ENCODE peak calls at places on chromosomes 2 and 18, in ten cellular contexts. F, G, B, U, Q, H, C, T, Y and O are unnamed samples.

GRCh38 chr2:155099784-155100183 is 401.3 kb downstream of the KCNJ3 start:
- DNase-seq in G (no peak), Y (no peak), B (no peak), U (no peak), F (no peak), C (no peak), Q (peak), H (no peak), T (peak), O (no peak)

GRCh38 chr2:45707034-45707433 is 55.6 kb downstream of the PRKCE start:
- DNase-seq in G (no peak), B (no peak), Q (no peak), Y (no peak), U (no peak), T (no peak), C (no peak), H (no peak), F (no peak), O (no peak)

GRCh38 chr18:11176416-11176815 is 27.0 kb upstream of the PIEZO2 start:
- DNase-seq in G (no peak), U (no peak), T (peak), F (no peak), C (no peak), B (no peak), H (no peak), Y (no peak), Q (no peak), O (no peak)

GRCh38 chr2:48435909-48436308 is 94.0 kb upstream of the STON1 start:
- DNase-seq in Q (no peak), F (no peak), T (no peak), G (no peak), B (no peak), H (no peak), C (no peak), Y (no peak), U (no peak), O (no peak)

GRCh38 chr2:207126724-207127314 is 38.9 kb downstream of the KLF7 start:
- DNase-seq in H (no peak), F (no peak), T (peak), Y (no peak), U (no peak), Q (no peak), B (no peak), G (no peak), C (no peak), O (no peak)

GRCh38 chr2:120638450-120638849 is 97.2 kb upstream of the GLI2 start:
- DNase-seq in U (no peak), Q (peak), B (no peak), T (no peak), G (peak), H (no peak), Y (no peak), F (no peak), C (no peak), O (no peak)

GRCh38 chr18:28766027-28766426 is 589.1 kb upstream of the CDH2 start:
- DNase-seq in U (no peak), B (no peak), G (no peak), Q (no peak), F (no peak), T (no peak), H (no peak), Y (no peak), C (no peak), O (no peak)

GRCh38 chr2:149857344-149857743 is 269.8 kb upstream of the MMADHC start:
- DNase-seq in G (no peak), C (no peak), U (no peak), Y (no peak), T (peak), H (no peak), F (no peak), B (no peak), Q (no peak), O (no peak)

GRCh38 chr18:58254873-58255511 is 211.0 kb downstream of the NEDD4L start:
- DNase-seq in B (no peak), G (no peak), Y (no peak), Q (peak), T (no peak), C (no peak), U (no peak), H (no peak), F (no peak), O (no peak)

GRCh38 chr2:239779592-239779983 is 245.6 kb downstream of the NDUFA10 start:
- DNase-seq in Y (no peak), F (no peak), U (no peak), C (no peak), B (no peak), G (peak), Q (no peak), H (no peak), T (no peak), O (no peak)

GRCh38 chr2:126898636-126899035 is at the start of gene TEX51:
- DNase-seq in H (no peak), F (no peak), B (no peak), C (no peak), Y (no peak), T (no peak), Q (peak), G (peak), U (no peak), O (no peak)

GRCh38 chr2:40230717-40231300 is 221.1 kb downstream of the SLC8A1 start:
- DNase-seq in Q (no peak), T (peak), C (no peak), U (no peak), F (no peak), B (no peak), Y (no peak), H (no peak), G (no peak), O (no peak)

GRCh38 chr2:178674122-178674521 is 133.1 kb downstream of the TTN start:
- DNase-seq in T (no peak), C (no peak), U (no peak), Q (no peak), H (no peak), B (no peak), Y (no peak), G (no peak), F (no peak), O (no peak)

GRCh38 chr2:180743412-180743811 is 237.0 kb upstream of the UBE2E3 start:
- DNase-seq in G (no peak), F (no peak), U (no peak), C (no peak), Y (no peak), B (no peak), T (no peak), H (no peak), Q (no peak), O (no peak)

GRCh38 chr2:230779141-230779523 is 66.5 kb downstream of the CAB39 start:
- DNase-seq in T (no peak), F (no peak), B (no peak), C (no peak), Y (no peak), U (no peak), Q (no peak), H (no peak), G (no peak), O (no peak)

GRCh38 chr2:100741880-100742814 is 77.8 kb upstream of the NPAS2 start:
- DNase-seq in Q (no peak), F (no peak), U (no peak), G (no peak), Y (no peak), B (no peak), C (no peak), H (no peak), T (peak), O (no peak)

GRCh38 chr2:234763051-234763909 is 188.5 kb upstream of the SH3BP4 start:
- DNase-seq in Y (no peak), T (peak), G (no peak), B (no peak), H (no peak), C (no peak), F (no peak), U (no peak), Q (no peak), O (no peak)

GRCh38 chr2:114496959-114497358 is 54.5 kb downstream of the DPP10 start:
- DNase-seq in G (no peak), B (no peak), H (no peak), C (no peak), U (no peak), Q (no peak), T (no peak), F (no peak), Y (no peak), O (no peak)

GRCh38 chr18:23547806-23548205 is 38.5 kb downstream of the NPC1 start:
- DNase-seq in Q (no peak), G (no peak), C (no peak), F (no peak), T (peak), H (no peak), U (no peak), Y (no peak), B (no peak), O (no peak)

GRCh38 chr2:37387143-37387835 is 42.9 kb downstream of the QPCT start:
- DNase-seq in T (peak), Q (no peak), B (no peak), H (no peak), Y (no peak), G (no peak), C (no peak), F (no peak), U (no peak), O (no peak)

GRCh38 chr2:64609229-64609994 is 44.3 kb downstream of the SERTAD2 start:
- DNase-seq in C (peak), Y (no peak), B (no peak), U (peak), F (no peak), G (peak), Q (peak), T (peak), H (peak), O (no peak)

GRCh38 chr2:178220814-178221213 is 26.5 kb downstream of the OSBPL6 start:
- DNase-seq in Y (no peak), U (no peak), Q (no peak), B (no peak), T (no peak), G (no peak), H (no peak), F (no peak), C (no peak), O (no peak)

GRCh38 chr18:72847771-72848170 is 20.0 kb downstream of the NETO1 start:
- DNase-seq in C (no peak), Q (no peak), Y (no peak), G (no peak), F (no peak), H (no peak), T (no peak), U (no peak), B (no peak), O (no peak)

GRCh38 chr2:96933528-96933927 is 52.9 kb downstream of the FAM178B start:
- DNase-seq in F (peak), Q (no peak), Y (no peak), G (no peak), U (no peak), T (no peak), C (no peak), H (no peak), B (no peak), O (no peak)

GRCh38 chr18:12652861-12653401 is 5.0 kb downstream of the SPIRE1 start:
- DNase-seq in Y (no peak), G (no peak), Q (no peak), T (peak), U (no peak), F (no peak), C (no peak), H (no peak), B (no peak), O (no peak)

GRCh38 chr2:16291731-16292550 is 351.6 kb downstream of the MYCN start:
- DNase-seq in B (no peak), Y (no peak), F (no peak), U (no peak), G (no peak), T (no peak), Q (no peak), H (no peak), C (no peak), O (no peak)

GRCh38 chr2:129092871-129093385 is 774.3 kb upstream of the HS6ST1 start:
- DNase-seq in H (no peak), U (no peak), G (no peak), C (no peak), Q (no peak), T (no peak), F (peak), B (no peak), Y (no peak), O (no peak)

GRCh38 chr18:61998957-61999356 is 106.2 kb upstream of the RNF152 start:
- DNase-seq in Y (no peak), T (peak), Q (no peak), H (no peak), G (no peak), B (no peak), F (no peak), C (no peak), U (no peak), O (no peak)

GRCh38 chr2:235535423-235536130 is 41.7 kb downstream of the AGAP1 start:
- DNase-seq in F (no peak), U (no peak), G (peak), T (no peak), H (no peak), Y (no peak), C (no peak), B (no peak), Q (no peak), O (peak)

GRCh38 chr2:18299423-18300212 is 260.8 kb downstream of the RDH14 start:
- DNase-seq in C (no peak), G (no peak), Q (peak), H (no peak), F (no peak), B (no peak), U (no peak), Y (peak), T (peak), O (no peak)

GRCh38 chr2:8833863-8834262 is 3.5 kb downstream of the KIDINS220 start:
- DNase-seq in Q (no peak), C (no peak), F (no peak), U (no peak), Y (no peak), T (no peak), B (no peak), G (no peak), H (no peak), O (no peak)

GRCh38 chr18:36312806-36313395 is 15.4 kb downstream of the FHOD3 start:
- DNase-seq in Y (no peak), H (no peak), U (no peak), C (no peak), G (no peak), B (no peak), T (no peak), Q (peak), F (no peak), O (no peak)

GRCh38 chr2:27075219-27075871 is 3.1 kb upstream of the EMILIN1 start:
- DNase-seq in Q (no peak), H (peak), F (peak), T (no peak), G (no peak), C (peak), B (no peak), U (peak), Y (no peak), O (no peak)

GRCh38 chr2:241036397-241036963 is 38.1 kb downstream of the SNED1 start:
- DNase-seq in B (no peak), U (peak), F (peak), C (peak), Q (peak), H (no peak), Y (no peak), T (no peak), G (no peak), O (no peak)

GRCh38 chr2:1055014-1055595 is 104.5 kb downstream of the SNTG2 start:
- DNase-seq in Y (no peak), F (no peak), Q (peak), T (peak), C (no peak), G (no peak), H (no peak), B (no peak), U (no peak), O (no peak)

GRCh38 chr2:56299166-56299806 is 115.5 kb downstream of the CCDC85A start:
- DNase-seq in U (no peak), Q (no peak), C (no peak), B (no peak), F (peak), Y (no peak), H (no peak), T (peak), G (no peak), O (no peak)

GRCh38 chr2:222613715-222614331 is 42.1 kb downstream of the FARSB start:
- DNase-seq in F (peak), B (no peak), G (no peak), Q (peak), U (no peak), Y (no peak), H (no peak), T (peak), C (no peak), O (no peak)